ENCODE peak calls at places on chromosome 4, in four cellular contexts. U is PC-9; D is CD8-positive, alpha-beta memory T cell; X is activated CD8-positive, alpha-beta memory T cell treated with anti-CD3 and anti-CD28 coated beads for 1 hour. Q is an unnamed sample.

GRCh38 chr4:98260047-98260578 is 1.1 kb upstream of the RAP1GDS1 start:
- DNase-seq in U (peak; percentile 31), D (no peak), X (peak; percentile 8), Q (no peak)

GRCh38 chr4:95050980-95051688 is 293.4 kb downstream of the BMPR1B start:
- DNase-seq in U (no peak), D (no peak), X (no peak), Q (no peak)

GRCh38 chr4:3407171-3407771 is 34.5 kb upstream of the HGFAC start:
- DNase-seq in U (no peak), D (no peak), X (no peak), Q (no peak)

GRCh38 chr4:66048861-66049260 is 378.6 kb upstream of the EPHA5 start:
- DNase-seq in U (no peak), D (no peak), X (no peak), Q (no peak)

GRCh38 chr4:178462710-178463109 is 1020.5 kb upstream of the AGA start:
- DNase-seq in U (no peak), D (no peak), X (no peak), Q (no peak)

GRCh38 chr4:107719927-107720722 is at the start of gene PAPSS1:
- DNase-seq in U (peak; percentile 93), D (peak; percentile 97), X (peak; percentile 90), Q (peak; percentile 94)

GRCh38 chr4:112119358-112119783 is 25.9 kb upstream of the FAM241A start:
- DNase-seq in U (no peak), D (no peak), X (no peak), Q (no peak)

GRCh38 chr4:35820026-35820425 is 424.3 kb downstream of the ARAP2 start:
- DNase-seq in U (no peak), D (no peak), X (no peak), Q (no peak)

GRCh38 chr4:142845293-142846070 is 619 bp downstream of the INPP4B start:
- DNase-seq in U (peak; percentile 17), D (peak; percentile 43), X (no peak), Q (no peak)

GRCh38 chr4:101649790-101650450 is 140.6 kb upstream of the BANK1 start:
- DNase-seq in U (peak; percentile 12), D (no peak), X (no peak), Q (no peak)

GRCh38 chr4:16875487-16875886 is 23.0 kb downstream of the LDB2 start:
- DNase-seq in U (no peak), D (no peak), X (no peak), Q (no peak)

GRCh38 chr4:165592386-165592785 is 213.6 kb downstream of the CPE start:
- DNase-seq in U (no peak), D (no peak), X (no peak), Q (no peak)

GRCh38 chr4:134024251-134024650 is 177.3 kb downstream of the PABPC4L start:
- DNase-seq in U (no peak), D (no peak), X (no peak), Q (no peak)